ENCODE peak calls at places on chromosomes 1 and 21, in five cellular contexts. W is HCT116, C is GM23248, N is mammary epithelial cell, T is DND-41. M is an unnamed sample.

GRCh38 chr1:203692565-203693470 is 66.2 kb downstream of the ATP2B4 start:
- DNase-seq in W (peak; percentile 59), C (peak; percentile 97), N (peak; percentile 97), T (no peak), M (no peak)

GRCh38 chr21:24939288-24939687 is 668.0 kb downstream of the MRPL39 start:
- DNase-seq in W (no peak), C (no peak), N (no peak), T (no peak), M (no peak)

GRCh38 chr1:61397915-61398314 is 315.6 kb downstream of the NFIA start:
- DNase-seq in W (no peak), C (no peak), N (no peak), T (no peak), M (no peak)

GRCh38 chr1:52553372-52554266 is 727 bp upstream of the TUT4 start:
- DNase-seq in W (peak; percentile 42), C (peak; percentile 97), N (peak; percentile 70), T (peak; percentile 94), M (peak; percentile 93)

GRCh38 chr21:43733529-43734071 is 14.7 kb downstream of the PDXK start:
- DNase-seq in W (no peak), C (peak; percentile 86), N (peak; percentile 46), T (no peak), M (no peak)

GRCh38 chr1:207873055-207873890 is 37.7 kb downstream of the CD34 start:
- DNase-seq in W (no peak), C (no peak), N (no peak), T (peak; percentile 82), M (peak; percentile 78)

GRCh38 chr1:151130837-151131586 is 15.4 kb downstream of the SEMA6C start:
- DNase-seq in W (no peak), C (peak; percentile 92), N (peak; percentile 17), T (no peak), M (no peak)

GRCh38 chr1:216824511-216824910 is 101.3 kb upstream of the ESRRG start:
- DNase-seq in W (no peak), C (no peak), N (no peak), T (no peak), M (no peak)

GRCh38 chr1:185998391-185998790 is 264.2 kb downstream of the HMCN1 start:
- DNase-seq in W (no peak), C (no peak), N (no peak), T (no peak), M (no peak)

GRCh38 chr1:49297783-49298182 is 521.1 kb upstream of the BEND5 start:
- DNase-seq in W (no peak), C (no peak), N (no peak), T (no peak), M (no peak)

GRCh38 chr1:112092656-112093371 is 103.3 kb upstream of the KCND3 start:
- DNase-seq in W (no peak), C (no peak), N (no peak), T (no peak), M (no peak)

GRCh38 chr1:56397811-56398231 is 181.5 kb downstream of the PLPP3 start:
- DNase-seq in W (no peak), C (peak; percentile 69), N (no peak), T (no peak), M (no peak)

GRCh38 chr1:59549903-59550302 is 253.0 kb downstream of the FGGY start:
- DNase-seq in W (no peak), C (peak; percentile 78), N (peak; percentile 19), T (no peak), M (no peak)

GRCh38 chr1:167502192-167502551 is 16.2 kb downstream of the CD247 start:
- DNase-seq in W (no peak), C (no peak), N (no peak), T (no peak), M (no peak)

GRCh38 chr1:1402081-1402900 is 3.2 kb upstream of the CCNL2 start:
- DNase-seq in W (peak; percentile 52), C (peak; percentile 84), N (peak; percentile 58), T (peak; percentile 55), M (peak; percentile 84)

GRCh38 chr1:242011879-242012674 is 13.2 kb upstream of the MAP1LC3C start:
- DNase-seq in W (no peak), C (peak; percentile 79), N (peak; percentile 21), T (no peak), M (no peak)

GRCh38 chr1:167105150-167105840 is 11.4 kb downstream of the STYXL2 start:
- DNase-seq in W (no peak), C (no peak), N (no peak), T (no peak), M (no peak)

GRCh38 chr1:59018860-59019259 is 235.0 kb upstream of the JUN start:
- DNase-seq in W (no peak), C (no peak), N (no peak), T (no peak), M (no peak)

GRCh38 chr1:155209373-155209721 is 852 bp downstream of the MTX1 start:
- DNase-seq in W (no peak), C (peak; percentile 22), N (no peak), T (no peak), M (no peak)
- H2AFZ ChIP-seq in W (no peak overlapping the region), C (peak overlapping the region; percentile 72), N (peak overlapping the region; percentile 99), T (peak overlapping the region; percentile 92), M (peak overlapping the region; percentile 81)

DNA sequence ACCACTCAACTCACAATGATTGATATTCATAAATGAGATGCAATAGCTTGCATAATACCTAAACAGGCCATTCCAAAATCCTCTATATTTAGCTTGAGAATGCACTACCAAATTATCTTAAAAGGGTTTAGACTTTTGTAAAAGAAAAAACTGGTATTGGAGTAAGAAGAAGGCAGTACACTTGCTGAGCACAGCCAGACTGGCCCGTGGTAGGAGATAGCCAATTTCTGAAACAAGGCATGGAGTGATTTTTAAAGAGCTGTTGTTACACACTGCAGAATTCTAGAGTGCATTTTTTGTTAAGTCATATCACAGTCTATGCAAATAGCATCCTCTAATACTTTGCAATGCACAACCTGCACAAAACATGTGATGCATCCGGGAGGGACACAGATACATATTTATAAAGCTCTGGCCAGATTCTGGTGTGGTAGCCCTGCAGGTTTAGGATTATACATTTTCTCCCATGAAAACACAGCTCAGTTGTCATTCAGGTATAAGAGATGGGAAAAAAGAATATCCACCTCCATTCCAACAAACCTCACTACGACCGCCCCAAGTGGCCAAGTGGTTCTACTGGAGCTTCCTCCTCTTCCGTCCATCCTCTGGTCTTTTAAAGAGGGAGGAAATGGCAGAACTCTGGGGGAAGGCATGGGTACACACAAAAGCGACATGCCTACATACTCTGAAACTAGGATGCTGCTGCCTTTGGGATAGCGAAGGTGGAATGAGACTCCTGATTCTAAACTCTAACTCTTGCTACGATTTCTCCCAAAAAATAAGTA is 40.8 kb downstream of the BCAR3 start:
- DNase-seq in W (no peak), C (no peak), N (no peak), T (no peak), M (no peak)
- H3K4me1 ChIP-seq in W (peaks cover 9% of the 10 kb centered on the region), C (peaks cover 3% of the 10 kb centered on the region), N (no peaks in the 10 kb centered on the region), T (no peaks in the 10 kb centered on the region), M (peaks cover 38% of the 10 kb centered on the region)

DNA sequence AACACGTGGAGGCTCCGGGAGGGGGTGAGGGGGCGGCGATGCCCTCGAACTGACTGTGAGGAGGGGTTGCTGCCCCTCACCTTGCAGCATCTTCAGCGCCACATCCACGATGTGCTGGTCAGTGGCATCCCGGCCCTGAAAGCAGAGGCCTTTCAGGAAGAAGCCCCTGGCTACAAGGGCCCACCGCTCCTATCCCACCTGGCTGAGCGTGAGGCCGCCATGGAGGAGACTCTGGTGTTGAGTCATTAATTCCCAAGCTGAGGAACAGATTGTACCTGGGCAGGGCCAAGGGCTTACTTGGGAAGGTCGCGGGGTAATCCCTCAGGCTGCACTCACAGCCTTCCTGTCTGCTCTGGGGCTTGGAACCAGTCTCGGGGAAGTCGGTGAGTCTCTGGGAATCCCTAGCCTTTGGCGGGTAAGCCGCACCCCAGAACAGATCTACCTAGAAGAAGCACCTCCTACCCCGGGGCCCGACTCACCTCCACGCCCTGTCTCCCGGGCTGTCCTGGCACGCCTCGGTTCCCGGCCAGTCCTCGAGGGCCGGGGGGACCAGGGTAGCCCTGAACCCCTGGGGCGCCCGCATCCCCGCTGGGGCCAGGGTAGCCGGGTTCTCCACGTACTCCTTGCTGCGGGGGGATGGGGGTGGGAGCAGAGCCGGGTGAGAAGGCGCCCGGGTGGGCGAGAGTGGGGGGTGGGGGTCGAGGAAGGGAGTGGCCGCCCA is 13.9 kb downstream of the COL9A2 start:
- DNase-seq in W (no peak), C (no peak), N (no peak), T (no peak), M (no peak)
- H3K4me3 ChIP-seq in W (no peak overlapping the region), C (no peak overlapping the region), N (no peak overlapping the region), T (no peak overlapping the region), M (no peak overlapping the region)

DNA sequence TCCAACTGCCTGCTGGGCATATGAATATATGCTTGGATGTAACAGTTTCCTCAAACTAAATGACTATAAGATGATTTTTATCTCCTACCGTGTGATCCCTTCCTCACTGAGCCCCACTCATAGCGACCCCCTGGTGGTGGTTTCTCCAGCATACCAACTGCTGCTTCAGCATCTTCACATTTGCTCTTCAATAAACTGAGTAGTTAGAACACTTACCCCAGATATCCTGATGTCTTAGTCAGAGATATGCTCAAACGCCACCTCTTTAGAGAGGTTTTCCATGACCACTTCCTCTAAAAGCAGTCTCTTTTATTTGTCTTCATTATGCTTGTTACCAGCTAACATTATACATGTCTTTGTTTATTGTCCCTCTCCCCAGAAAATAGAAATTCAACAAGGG is 10.2 kb upstream of the HNRNPR start:
- DNase-seq in W (no peak), C (no peak), N (no peak), T (peak; percentile 15), M (no peak)
- H2AFZ ChIP-seq in W (no peak overlapping the region), C (no peak overlapping the region), N (no peak overlapping the region), T (no peak overlapping the region), M (no peak overlapping the region)

DNA sequence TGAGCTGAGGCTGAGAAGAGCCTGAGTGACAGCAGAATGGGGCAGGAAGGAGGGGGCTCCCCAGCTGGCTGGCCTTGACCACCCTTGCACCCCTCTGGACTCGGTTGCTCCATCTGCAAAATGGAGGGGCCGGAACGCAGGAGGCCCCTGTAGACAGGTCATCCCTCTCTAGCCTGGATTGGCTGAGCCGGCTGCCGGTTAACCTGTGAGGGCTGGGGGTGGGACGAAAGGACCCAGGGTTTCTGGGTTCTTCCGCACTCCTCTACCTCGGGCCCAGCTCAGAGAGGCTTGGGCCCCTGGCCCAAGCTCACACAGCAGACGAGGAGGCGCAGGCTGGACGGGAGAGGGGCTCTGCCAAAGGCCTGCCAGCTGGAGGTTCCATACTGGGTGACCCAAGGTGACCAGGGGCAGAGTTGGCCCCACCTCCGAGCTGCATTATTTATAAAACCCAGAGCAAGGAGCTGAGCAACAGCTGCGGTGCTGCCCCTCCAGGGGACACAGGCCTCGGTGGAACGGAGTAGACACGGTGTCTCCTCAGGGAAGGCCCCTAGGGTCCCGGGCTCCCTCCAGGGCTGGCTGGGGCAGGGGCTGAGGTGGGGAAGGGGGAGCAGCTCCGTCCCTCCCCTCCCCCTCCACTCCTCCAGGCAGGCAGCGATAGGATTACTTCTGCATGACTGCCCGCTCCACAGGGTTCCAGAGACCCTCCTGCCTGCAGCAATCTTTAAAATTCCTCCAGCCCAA is 11.2 kb downstream of the AHDC1 start:
- DNase-seq in W (no peak), C (no peak), N (no peak), T (no peak), M (no peak)
- H3K4me1 ChIP-seq in W (peaks cover 42% of the 10 kb centered on the region), C (peaks cover 66% of the 10 kb centered on the region), N (peaks cover 69% of the 10 kb centered on the region), T (peaks cover 22% of the 10 kb centered on the region), M (no peaks in the 10 kb centered on the region)